ENCODE peak calls at places on chromosomes 2 and 18, in nine cellular contexts. One of them, this sample, is unnamed.

GRCh38 chr2:160609346-160609745 is 115.7 kb upstream of the RBMS1 start:
- DNase-seq in HEK293T: no peak
- DNase-seq in iPS-NIHi11: no peak
- DNase-seq in ovary: no peak
- DNase-seq in NK-92 treated with Interleukin-12 subunit alpha and Interleukin-12 subunit beta, amount 100 ng/mL, for 24 hours: no peak
- DNase-seq in fibroblast of pulmonary artery: no peak
- DNase-seq in cerebellum: no peak
- DNase-seq in LoVo: no peak
- DNase-seq in endothelial cell: no peak
- DNase-seq in this sample: no peak

GRCh38 chr2:152162141-152162540 is 13.4 kb downstream of the STAM2 start:
- DNase-seq in HEK293T: no peak
- DNase-seq in iPS-NIHi11: no peak
- DNase-seq in ovary: no peak
- DNase-seq in NK-92 treated with Interleukin-12 subunit alpha and Interleukin-12 subunit beta, amount 100 ng/mL, for 24 hours: no peak
- DNase-seq in fibroblast of pulmonary artery: no peak
- DNase-seq in cerebellum: no peak
- DNase-seq in LoVo: no peak
- DNase-seq in endothelial cell: no peak
- DNase-seq in this sample: no peak

GRCh38 chr2:231935207-231935524 is 9.0 kb upstream of the NPPC start:
- DNase-seq in HEK293T: no peak
- DNase-seq in iPS-NIHi11: no peak
- DNase-seq in ovary: no peak
- DNase-seq in NK-92 treated with Interleukin-12 subunit alpha and Interleukin-12 subunit beta, amount 100 ng/mL, for 24 hours: no peak
- DNase-seq in fibroblast of pulmonary artery: peak; percentile 18
- DNase-seq in cerebellum: no peak
- DNase-seq in LoVo: no peak
- DNase-seq in endothelial cell: no peak
- DNase-seq in this sample: no peak

GRCh38 chr18:50282521-50283335 is 1.4 kb upstream of the MBD1 start:
- DNase-seq in HEK293T: no peak
- DNase-seq in iPS-NIHi11: no peak
- DNase-seq in ovary: peak; percentile 58
- DNase-seq in NK-92 treated with Interleukin-12 subunit alpha and Interleukin-12 subunit beta, amount 100 ng/mL, for 24 hours: no peak
- DNase-seq in fibroblast of pulmonary artery: no peak
- DNase-seq in cerebellum: no peak
- DNase-seq in LoVo: no peak
- DNase-seq in endothelial cell: no peak
- DNase-seq in this sample: no peak

GRCh38 chr2:35962585-35962984 is 393.0 kb upstream of the CRIM1 start:
- DNase-seq in HEK293T: no peak
- DNase-seq in iPS-NIHi11: no peak
- DNase-seq in ovary: no peak
- DNase-seq in NK-92 treated with Interleukin-12 subunit alpha and Interleukin-12 subunit beta, amount 100 ng/mL, for 24 hours: no peak
- DNase-seq in fibroblast of pulmonary artery: no peak
- DNase-seq in cerebellum: no peak
- DNase-seq in LoVo: no peak
- DNase-seq in endothelial cell: no peak
- DNase-seq in this sample: no peak

GRCh38 chr2:83584674-83585073 is 874.4 kb downstream of the SUCLG1 start:
- DNase-seq in HEK293T: no peak
- DNase-seq in iPS-NIHi11: no peak
- DNase-seq in ovary: no peak
- DNase-seq in NK-92 treated with Interleukin-12 subunit alpha and Interleukin-12 subunit beta, amount 100 ng/mL, for 24 hours: no peak
- DNase-seq in fibroblast of pulmonary artery: no peak
- DNase-seq in cerebellum: no peak
- DNase-seq in LoVo: no peak
- DNase-seq in endothelial cell: no peak
- DNase-seq in this sample: no peak

GRCh38 chr18:57416542-57416941 is 18.6 kb upstream of the ONECUT2 start:
- DNase-seq in HEK293T: no peak
- DNase-seq in iPS-NIHi11: no peak
- DNase-seq in ovary: no peak
- DNase-seq in NK-92 treated with Interleukin-12 subunit alpha and Interleukin-12 subunit beta, amount 100 ng/mL, for 24 hours: no peak
- DNase-seq in fibroblast of pulmonary artery: no peak
- DNase-seq in cerebellum: no peak
- DNase-seq in LoVo: no peak
- DNase-seq in endothelial cell: no peak
- DNase-seq in this sample: no peak

GRCh38 chr2:160984426-160985077 is 175.7 kb upstream of the TANK start:
- DNase-seq in HEK293T: no peak
- DNase-seq in iPS-NIHi11: peak; percentile 7
- DNase-seq in ovary: no peak
- DNase-seq in NK-92 treated with Interleukin-12 subunit alpha and Interleukin-12 subunit beta, amount 100 ng/mL, for 24 hours: no peak
- DNase-seq in fibroblast of pulmonary artery: peak; percentile 20
- DNase-seq in cerebellum: no peak
- DNase-seq in LoVo: no peak
- DNase-seq in endothelial cell: no peak
- DNase-seq in this sample: no peak

GRCh38 chr18:63646916-63647315 is 2.9 kb upstream of the SERPINB4 start:
- DNase-seq in HEK293T: no peak
- DNase-seq in iPS-NIHi11: no peak
- DNase-seq in ovary: no peak
- DNase-seq in NK-92 treated with Interleukin-12 subunit alpha and Interleukin-12 subunit beta, amount 100 ng/mL, for 24 hours: no peak
- DNase-seq in fibroblast of pulmonary artery: peak; percentile 9
- DNase-seq in cerebellum: no peak
- DNase-seq in LoVo: no peak
- DNase-seq in endothelial cell: no peak
- DNase-seq in this sample: no peak

GRCh38 chr2:240611601-240612210 is 13.6 kb upstream of the GPR35 start:
- DNase-seq in HEK293T: no peak
- DNase-seq in iPS-NIHi11: no peak
- DNase-seq in ovary: peak; percentile 11
- DNase-seq in NK-92 treated with Interleukin-12 subunit alpha and Interleukin-12 subunit beta, amount 100 ng/mL, for 24 hours: no peak
- DNase-seq in fibroblast of pulmonary artery: no peak
- DNase-seq in cerebellum: no peak
- DNase-seq in LoVo: no peak
- DNase-seq in endothelial cell: no peak
- DNase-seq in this sample: no peak

GRCh38 chr2:217438821-217439220 is 564.0 kb downstream of the TNS1 start:
- DNase-seq in HEK293T: no peak
- DNase-seq in iPS-NIHi11: no peak
- DNase-seq in ovary: no peak
- DNase-seq in NK-92 treated with Interleukin-12 subunit alpha and Interleukin-12 subunit beta, amount 100 ng/mL, for 24 hours: no peak
- DNase-seq in fibroblast of pulmonary artery: no peak
- DNase-seq in cerebellum: no peak
- DNase-seq in LoVo: no peak
- DNase-seq in endothelial cell: no peak
- DNase-seq in this sample: no peak

GRCh38 chr2:19944205-19944845 is 42.5 kb upstream of the TTC32 start:
- DNase-seq in HEK293T: no peak
- DNase-seq in iPS-NIHi11: peak; percentile 13
- DNase-seq in ovary: no peak
- DNase-seq in NK-92 treated with Interleukin-12 subunit alpha and Interleukin-12 subunit beta, amount 100 ng/mL, for 24 hours: no peak
- DNase-seq in fibroblast of pulmonary artery: no peak
- DNase-seq in cerebellum: no peak
- DNase-seq in LoVo: no peak
- DNase-seq in endothelial cell: no peak
- DNase-seq in this sample: no peak

GRCh38 chr2:120681181-120681580 is 54.5 kb upstream of the GLI2 start:
- DNase-seq in HEK293T: no peak
- DNase-seq in iPS-NIHi11: no peak
- DNase-seq in ovary: no peak
- DNase-seq in NK-92 treated with Interleukin-12 subunit alpha and Interleukin-12 subunit beta, amount 100 ng/mL, for 24 hours: no peak
- DNase-seq in fibroblast of pulmonary artery: no peak
- DNase-seq in cerebellum: no peak
- DNase-seq in LoVo: no peak
- DNase-seq in endothelial cell: no peak
- DNase-seq in this sample: no peak

GRCh38 chr2:100409461-100409860 is 8.0 kb downstream of the CHST10 start:
- DNase-seq in HEK293T: no peak
- DNase-seq in iPS-NIHi11: no peak
- DNase-seq in ovary: no peak
- DNase-seq in NK-92 treated with Interleukin-12 subunit alpha and Interleukin-12 subunit beta, amount 100 ng/mL, for 24 hours: no peak
- DNase-seq in fibroblast of pulmonary artery: no peak
- DNase-seq in cerebellum: no peak
- DNase-seq in LoVo: no peak
- DNase-seq in endothelial cell: no peak
- DNase-seq in this sample: no peak

GRCh38 chr18:23710068-23710527 is 20.8 kb downstream of the LAMA3 start:
- DNase-seq in HEK293T: no peak
- DNase-seq in iPS-NIHi11: no peak
- DNase-seq in ovary: no peak
- DNase-seq in NK-92 treated with Interleukin-12 subunit alpha and Interleukin-12 subunit beta, amount 100 ng/mL, for 24 hours: no peak
- DNase-seq in fibroblast of pulmonary artery: peak; percentile 90
- DNase-seq in cerebellum: no peak
- DNase-seq in LoVo: peak; percentile 74
- DNase-seq in endothelial cell: no peak
- DNase-seq in this sample: no peak

GRCh38 chr2:199696048-199696447 is 154.9 kb downstream of the FTCDNL1 start:
- DNase-seq in HEK293T: no peak
- DNase-seq in iPS-NIHi11: no peak
- DNase-seq in ovary: no peak
- DNase-seq in NK-92 treated with Interleukin-12 subunit alpha and Interleukin-12 subunit beta, amount 100 ng/mL, for 24 hours: no peak
- DNase-seq in fibroblast of pulmonary artery: no peak
- DNase-seq in cerebellum: no peak
- DNase-seq in LoVo: no peak
- DNase-seq in endothelial cell: no peak
- DNase-seq in this sample: no peak

GRCh38 chr2:236861196-236861875 is 224.4 kb upstream of the COPS8 start:
- DNase-seq in HEK293T: no peak
- DNase-seq in iPS-NIHi11: no peak
- DNase-seq in ovary: no peak
- DNase-seq in NK-92 treated with Interleukin-12 subunit alpha and Interleukin-12 subunit beta, amount 100 ng/mL, for 24 hours: no peak
- DNase-seq in fibroblast of pulmonary artery: no peak
- DNase-seq in cerebellum: no peak
- DNase-seq in LoVo: no peak
- DNase-seq in endothelial cell: no peak
- DNase-seq in this sample: no peak

GRCh38 chr2:100242891-100243670 is 79.2 kb downstream of the LONRF2 start:
- DNase-seq in HEK293T: peak; percentile 78
- DNase-seq in iPS-NIHi11: peak; percentile 80
- DNase-seq in ovary: peak; percentile 68
- DNase-seq in NK-92 treated with Interleukin-12 subunit alpha and Interleukin-12 subunit beta, amount 100 ng/mL, for 24 hours: peak; percentile 12
- DNase-seq in fibroblast of pulmonary artery: peak; percentile 59
- DNase-seq in cerebellum: peak; percentile 69
- DNase-seq in LoVo: no peak
- DNase-seq in endothelial cell: peak; percentile 80
- DNase-seq in this sample: peak; percentile 59

GRCh38 chr18:55509631-55510372 is 78.2 kb downstream of the TCF4 start:
- DNase-seq in HEK293T: no peak
- DNase-seq in iPS-NIHi11: peak; percentile 19
- DNase-seq in ovary: no peak
- DNase-seq in NK-92 treated with Interleukin-12 subunit alpha and Interleukin-12 subunit beta, amount 100 ng/mL, for 24 hours: peak; percentile 5
- DNase-seq in fibroblast of pulmonary artery: peak; percentile 84
- DNase-seq in cerebellum: no peak
- DNase-seq in LoVo: peak; percentile 5
- DNase-seq in endothelial cell: no peak
- DNase-seq in this sample: peak; percentile 70

GRCh38 chr2:25347205-25347815 is 5.6 kb upstream of the DNMT3A start:
- DNase-seq in HEK293T: no peak
- DNase-seq in iPS-NIHi11: no peak
- DNase-seq in ovary: no peak
- DNase-seq in NK-92 treated with Interleukin-12 subunit alpha and Interleukin-12 subunit beta, amount 100 ng/mL, for 24 hours: no peak
- DNase-seq in fibroblast of pulmonary artery: no peak
- DNase-seq in cerebellum: no peak
- DNase-seq in LoVo: peak; percentile 26
- DNase-seq in endothelial cell: no peak
- DNase-seq in this sample: peak; percentile 34

GRCh38 chr18:50008306-50008705 is 186.6 kb downstream of the MYO5B start:
- DNase-seq in HEK293T: no peak
- DNase-seq in iPS-NIHi11: no peak
- DNase-seq in ovary: no peak
- DNase-seq in NK-92 treated with Interleukin-12 subunit alpha and Interleukin-12 subunit beta, amount 100 ng/mL, for 24 hours: no peak
- DNase-seq in fibroblast of pulmonary artery: no peak
- DNase-seq in cerebellum: no peak
- DNase-seq in LoVo: no peak
- DNase-seq in endothelial cell: no peak
- DNase-seq in this sample: no peak

GRCh38 chr2:239663364-239663924 is 262.6 kb upstream of the HDAC4 start:
- DNase-seq in HEK293T: no peak
- DNase-seq in iPS-NIHi11: no peak
- DNase-seq in ovary: no peak
- DNase-seq in NK-92 treated with Interleukin-12 subunit alpha and Interleukin-12 subunit beta, amount 100 ng/mL, for 24 hours: no peak
- DNase-seq in fibroblast of pulmonary artery: no peak
- DNase-seq in cerebellum: no peak
- DNase-seq in LoVo: no peak
- DNase-seq in endothelial cell: no peak
- DNase-seq in this sample: no peak

GRCh38 chr2:201709747-201710146 is 11.3 kb upstream of the MPP4 start:
- DNase-seq in HEK293T: peak; percentile 9
- DNase-seq in iPS-NIHi11: no peak
- DNase-seq in ovary: no peak
- DNase-seq in NK-92 treated with Interleukin-12 subunit alpha and Interleukin-12 subunit beta, amount 100 ng/mL, for 24 hours: no peak
- DNase-seq in fibroblast of pulmonary artery: no peak
- DNase-seq in cerebellum: no peak
- DNase-seq in LoVo: no peak
- DNase-seq in endothelial cell: no peak
- DNase-seq in this sample: no peak

GRCh38 chr2:194765723-194766122 is 891.3 kb upstream of the SLC39A10 start:
- DNase-seq in HEK293T: no peak
- DNase-seq in iPS-NIHi11: no peak
- DNase-seq in ovary: no peak
- DNase-seq in NK-92 treated with Interleukin-12 subunit alpha and Interleukin-12 subunit beta, amount 100 ng/mL, for 24 hours: no peak
- DNase-seq in fibroblast of pulmonary artery: no peak
- DNase-seq in cerebellum: peak; percentile 71
- DNase-seq in LoVo: no peak
- DNase-seq in endothelial cell: no peak
- DNase-seq in this sample: no peak

GRCh38 chr2:86747708-86748627 is 27.9 kb downstream of the RMND5A start:
- DNase-seq in HEK293T: no peak
- DNase-seq in iPS-NIHi11: peak; percentile 40
- DNase-seq in ovary: no peak
- DNase-seq in NK-92 treated with Interleukin-12 subunit alpha and Interleukin-12 subunit beta, amount 100 ng/mL, for 24 hours: peak; percentile 22
- DNase-seq in fibroblast of pulmonary artery: peak; percentile 86
- DNase-seq in cerebellum: peak; percentile 69
- DNase-seq in LoVo: peak; percentile 67
- DNase-seq in endothelial cell: no peak
- DNase-seq in this sample: peak; percentile 16

GRCh38 chr2:833180-833579 is 117.5 kb upstream of the SNTG2 start:
- DNase-seq in HEK293T: no peak
- DNase-seq in iPS-NIHi11: no peak
- DNase-seq in ovary: no peak
- DNase-seq in NK-92 treated with Interleukin-12 subunit alpha and Interleukin-12 subunit beta, amount 100 ng/mL, for 24 hours: no peak
- DNase-seq in fibroblast of pulmonary artery: no peak
- DNase-seq in cerebellum: no peak
- DNase-seq in LoVo: no peak
- DNase-seq in endothelial cell: no peak
- DNase-seq in this sample: no peak

GRCh38 chr2:125169764-125170146 is 1144.7 kb downstream of the CNTNAP5 start:
- DNase-seq in HEK293T: no peak
- DNase-seq in iPS-NIHi11: no peak
- DNase-seq in ovary: no peak
- DNase-seq in NK-92 treated with Interleukin-12 subunit alpha and Interleukin-12 subunit beta, amount 100 ng/mL, for 24 hours: no peak
- DNase-seq in fibroblast of pulmonary artery: no peak
- DNase-seq in cerebellum: no peak
- DNase-seq in LoVo: no peak
- DNase-seq in endothelial cell: no peak
- DNase-seq in this sample: no peak

GRCh38 chr18:10490401-10491289 is 35.2 kb upstream of the NAPG start:
- DNase-seq in HEK293T: peak; percentile 41
- DNase-seq in iPS-NIHi11: peak; percentile 64
- DNase-seq in ovary: no peak
- DNase-seq in NK-92 treated with Interleukin-12 subunit alpha and Interleukin-12 subunit beta, amount 100 ng/mL, for 24 hours: no peak
- DNase-seq in fibroblast of pulmonary artery: no peak
- DNase-seq in cerebellum: no peak
- DNase-seq in LoVo: peak; percentile 10
- DNase-seq in endothelial cell: peak; percentile 31
- DNase-seq in this sample: no peak

GRCh38 chr2:10159086-10159485 is 36.5 kb downstream of the RRM2 start:
- DNase-seq in HEK293T: no peak
- DNase-seq in iPS-NIHi11: no peak
- DNase-seq in ovary: no peak
- DNase-seq in NK-92 treated with Interleukin-12 subunit alpha and Interleukin-12 subunit beta, amount 100 ng/mL, for 24 hours: no peak
- DNase-seq in fibroblast of pulmonary artery: no peak
- DNase-seq in cerebellum: no peak
- DNase-seq in LoVo: no peak
- DNase-seq in endothelial cell: no peak
- DNase-seq in this sample: no peak

GRCh38 chr18:35756506-35757117 is 175.1 kb downstream of the GALNT1 start:
- DNase-seq in HEK293T: peak; percentile 87
- DNase-seq in iPS-NIHi11: peak; percentile 76
- DNase-seq in ovary: no peak
- DNase-seq in NK-92 treated with Interleukin-12 subunit alpha and Interleukin-12 subunit beta, amount 100 ng/mL, for 24 hours: peak; percentile 20
- DNase-seq in fibroblast of pulmonary artery: peak; percentile 73
- DNase-seq in cerebellum: peak; percentile 22
- DNase-seq in LoVo: peak; percentile 72
- DNase-seq in endothelial cell: peak; percentile 67
- DNase-seq in this sample: peak; percentile 4

GRCh38 chr2:207504513-207505171 is 25.1 kb upstream of the CREB1 start:
- DNase-seq in HEK293T: no peak
- DNase-seq in iPS-NIHi11: no peak
- DNase-seq in ovary: no peak
- DNase-seq in NK-92 treated with Interleukin-12 subunit alpha and Interleukin-12 subunit beta, amount 100 ng/mL, for 24 hours: no peak
- DNase-seq in fibroblast of pulmonary artery: peak; percentile 69
- DNase-seq in cerebellum: peak; percentile 32
- DNase-seq in LoVo: no peak
- DNase-seq in endothelial cell: no peak
- DNase-seq in this sample: no peak

This sample was measured in HS-5.